ENCODE peak calls at places on chromosomes 12 and 14, in five cellular contexts. J is tibial artery, W is fibroblast of pulmonary artery, U is GM10248, H is SK-N-SH. E is an unnamed sample.

GRCh38 chr12:131101006-131101405 is 147.3 kb downstream of the ADGRD1 start:
- DNase-seq in W (no peak), H (no peak), U (no peak), J (peak), E (no peak)

GRCh38 chr12:6615802-6616201 is 8.6 kb upstream of the CHD4 start:
- DNase-seq in U (no peak), J (no peak), W (no peak), H (no peak), E (no peak)

GRCh38 chr14:27392153-27392552 is 794.3 kb upstream of the NOVA1 start:
- DNase-seq in U (no peak), H (no peak), J (no peak), W (peak), E (no peak)

GRCh38 chr12:47938093-47938492 is 25.3 kb upstream of the TMEM106C start:
- DNase-seq in J (no peak), H (no peak), U (no peak), W (no peak), E (no peak)

GRCh38 chr12:123453165-123453564 is 4.8 kb upstream of the SNRNP35 start:
- DNase-seq in U (no peak), J (no peak), H (no peak), W (no peak), E (peak)

GRCh38 chr12:18139989-18140596 is 50.1 kb upstream of the RERGL start:
- DNase-seq in H (no peak), J (no peak), U (no peak), W (peak), E (no peak)

GRCh38 chr12:48197549-48197966 is 5.5 kb downstream of the OR10AD1 start:
- DNase-seq in H (peak), U (peak), W (peak), J (no peak), E (peak)

GRCh38 chr14:32947792-32948191 is 9.1 kb downstream of the NPAS3 start:
- DNase-seq in U (no peak), W (no peak), H (no peak), J (no peak), E (no peak)

GRCh38 chr14:103084021-103084919 is at the start of gene LBHD2:
- DNase-seq in W (no peak), H (peak), J (no peak), U (no peak), E (no peak)

GRCh38 chr12:124321556-124322270 is 26.8 kb downstream of the RFLNA start:
- DNase-seq in H (no peak), W (no peak), J (no peak), U (no peak), E (no peak)

GRCh38 chr12:1829306-1829900 is 9.0 kb downstream of the LRTM2 start:
- DNase-seq in U (no peak), W (no peak), J (no peak), H (no peak), E (no peak)

GRCh38 chr12:87253157-87253556 is 776.0 kb downstream of the C12orf50 start:
- DNase-seq in W (no peak), U (no peak), J (no peak), H (no peak), E (no peak)

GRCh38 chr12:51028126-51028810 is 2.1 kb upstream of the SLC11A2 start:
- DNase-seq in H (no peak), W (peak), U (no peak), J (peak), E (peak)

GRCh38 chr12:109710747-109711595 is 2.7 kb upstream of the FAM222A start:
- DNase-seq in W (no peak), J (no peak), H (no peak), U (no peak), E (no peak)

GRCh38 chr12:78887008-78887407 is 22.4 kb downstream of the SYT1 start:
- DNase-seq in W (peak), U (no peak), H (no peak), J (no peak), E (no peak)

GRCh38 chr14:40494483-40494882 is 1062.2 kb upstream of the FBXO33 start:
- DNase-seq in U (no peak), J (no peak), H (no peak), W (no peak), E (no peak)

GRCh38 chr14:60965402-60965801 is 15.5 kb downstream of the TRMT5 start:
- DNase-seq in W (peak), J (no peak), H (no peak), U (no peak), E (no peak)

GRCh38 chr12:55715833-55716581 is at the start of gene BLOC1S1:
- DNase-seq in U (peak), W (peak), H (peak), J (peak), E (peak)

GRCh38 chr12:21819236-21819635 is 44.7 kb upstream of the KCNJ8 start:
- DNase-seq in U (no peak), J (no peak), H (no peak), W (peak), E (no peak)

GRCh38 chr14:56862843-56863242 is 52.6 kb upstream of the OTX2 start:
- DNase-seq in W (no peak), J (no peak), H (no peak), U (no peak), E (no peak)

GRCh38 chr12:59087077-59087673 is 166.9 kb upstream of the LRIG3 start:
- DNase-seq in W (peak), H (peak), J (no peak), U (no peak), E (no peak)

GRCh38 chr12:108609535-108610335 is 11.9 kb upstream of the TMEM119 start:
- DNase-seq in H (peak), U (no peak), W (peak), J (peak), E (no peak)

GRCh38 chr12:90250766-90251165 is 542.1 kb upstream of the ATP2B1 start:
- DNase-seq in J (peak), U (peak), H (no peak), W (peak), E (no peak)

GRCh38 chr12:46803517-46803916 is 22.3 kb downstream of the SLC38A4 start:
- DNase-seq in U (no peak), J (no peak), W (no peak), H (no peak), E (no peak)

GRCh38 chr14:33762462-33762861 is 188.4 kb downstream of the EGLN3 start:
- DNase-seq in H (no peak), W (peak), J (no peak), U (no peak), E (no peak)

GRCh38 chr12:121794532-121795028 is 1.1 kb upstream of the RHOF start:
- DNase-seq in U (no peak), W (no peak), H (peak), J (no peak), E (no peak)

GRCh38 chr12:48883305-48884171 is 17.9 kb upstream of the RND1 start:
- DNase-seq in J (no peak), H (peak), W (peak), U (no peak), E (no peak)

GRCh38 chr12:76878899-76879709 is at the start of gene CSRP2:
- DNase-seq in U (peak), H (peak), J (peak), W (peak), E (peak)
- TF ChIP-seq CTCF in U (no peak), H (peak), J (peak), W (peak), E (no peak)

DNA sequence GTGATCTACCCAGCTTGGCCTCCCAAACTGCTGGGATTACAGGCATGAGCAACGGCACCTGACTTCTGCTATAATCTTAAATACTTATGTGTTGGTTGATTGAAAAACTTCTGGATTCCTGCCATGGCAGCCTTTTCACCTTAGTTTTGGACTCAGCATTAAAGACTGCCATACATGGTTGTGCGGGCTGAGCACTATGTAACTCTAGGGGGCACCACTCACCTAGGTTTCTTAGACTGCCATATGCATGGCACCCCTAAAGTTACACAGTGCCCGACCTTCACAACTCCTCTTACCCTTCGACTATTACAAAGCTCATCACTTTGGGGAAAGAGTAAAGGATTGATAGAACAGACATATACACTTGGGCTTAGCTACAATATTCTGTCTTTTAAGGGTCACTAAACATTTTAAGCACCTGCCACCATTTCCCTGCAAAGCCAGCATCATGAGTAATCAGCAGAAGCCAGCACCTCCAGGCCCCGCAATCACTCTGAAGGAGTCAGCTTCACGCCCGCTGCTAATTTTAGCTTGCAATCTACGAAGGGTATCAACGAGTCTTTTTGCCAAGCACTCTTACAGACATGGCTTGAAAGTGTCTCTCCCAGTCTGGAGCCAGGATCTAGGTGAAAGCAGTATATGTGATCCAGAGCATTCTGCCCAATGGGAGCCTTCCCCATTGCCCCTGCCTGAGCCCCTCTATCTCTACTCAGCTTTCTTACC is 59.8 kb downstream of the SUDS3 start:
- DNase-seq in W (no peak), H (peak), U (no peak), J (no peak), E (peak)
- TF ChIP-seq CTCF in W (no peak), H (peak), U (no peak), J (no peak), E (no peak)

GRCh38 chr14:87082917-87083316 is 910.1 kb downstream of the GALC start:
- DNase-seq in J (no peak), W (no peak), H (no peak), U (no peak), E (no peak)

GRCh38 chr14:87076146-87076545 is 916.8 kb downstream of the GALC start:
- DNase-seq in J (no peak), W (no peak), U (no peak), H (no peak), E (no peak)

GRCh38 chr14:87084908-87085307 is 908.1 kb downstream of the GALC start:
- DNase-seq in U (no peak), H (no peak), W (no peak), J (no peak), E (no peak)

DNA sequence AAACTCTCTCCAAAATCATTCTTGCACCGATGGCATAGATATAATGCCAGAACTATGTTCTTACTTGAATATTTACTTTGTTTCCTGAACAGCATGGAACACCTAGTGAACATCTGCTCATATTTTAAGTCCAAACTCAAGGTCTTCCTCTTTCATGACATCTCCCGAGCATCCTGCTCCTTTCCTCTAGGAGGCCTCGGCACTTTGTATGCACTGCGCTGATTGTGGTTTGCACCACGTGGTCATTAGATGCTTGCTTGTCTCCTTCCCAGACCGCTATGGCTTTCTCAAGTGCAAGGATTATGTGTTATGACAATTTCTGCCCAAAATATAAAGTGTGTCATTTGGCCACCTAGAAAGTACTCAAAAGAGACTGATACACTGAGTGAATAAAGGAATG is 912.0 kb downstream of the GALC start:
- DNase-seq in J (no peak), W (no peak), U (no peak), H (no peak), E (no peak)
- TF ChIP-seq CTCF in J (no peak), W (no peak), U (no peak), H (no peak), E (no peak)

DNA sequence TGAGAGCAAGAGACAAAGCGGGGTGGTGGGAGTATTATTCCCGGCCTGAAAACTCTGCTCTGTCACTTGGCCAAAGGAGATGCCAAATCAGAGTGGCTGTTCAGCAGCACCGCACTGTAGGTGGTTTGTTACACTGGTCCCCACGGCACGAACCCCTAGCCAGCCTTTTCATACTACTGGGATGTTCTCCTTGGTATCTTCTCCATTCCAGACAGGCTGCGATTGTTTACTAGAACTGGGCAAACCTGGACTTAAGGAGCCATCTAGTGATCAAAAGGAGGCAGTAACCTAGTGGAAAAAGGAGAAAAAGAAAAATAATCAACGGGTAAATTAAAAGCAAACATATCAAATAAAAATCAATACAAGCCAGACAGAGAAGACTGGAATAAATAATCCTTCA is 58.9 kb upstream of the TMTC2 start:
- DNase-seq in J (no peak), W (peak), U (peak), H (peak), E (no peak)
- TF ChIP-seq CTCF in J (no peak), W (peak), U (peak), H (peak), E (no peak)

GRCh38 chr12:10910380-10910779 is 1.0 kb upstream of the TAS2R13 start:
- DNase-seq in U (no peak), H (no peak), W (no peak), J (no peak), E (no peak)
- TF ChIP-seq CTCF in U (no peak), H (no peak), W (no peak), J (no peak), E (no peak)

GRCh38 chr14:100146548-100147091 is 12.8 kb downstream of the DEGS2 start:
- DNase-seq in W (no peak), J (no peak), H (no peak), U (no peak), E (peak)
- TF ChIP-seq CTCF in W (no peak), J (no peak), H (no peak), U (peak), E (no peak)

GRCh38 chr12:53740130-53740491 is 11.7 kb downstream of the CISTR start:
- DNase-seq in H (no peak), J (no peak), W (no peak), U (no peak), E (no peak)

GRCh38 chr12:53737494-53737808 is 10.2 kb upstream of the CALCOCO1 start:
- DNase-seq in H (no peak), U (no peak), W (no peak), J (no peak), E (no peak)

GRCh38 chr12:53738834-53739284 is 11.6 kb upstream of the CALCOCO1 start:
- DNase-seq in H (peak), W (no peak), J (no peak), U (no peak), E (peak)

GRCh38 chr12:53737951-53738833 is 10.9 kb upstream of the CALCOCO1 start:
- DNase-seq in J (no peak), H (peak), U (no peak), W (no peak), E (peak)

DNA sequence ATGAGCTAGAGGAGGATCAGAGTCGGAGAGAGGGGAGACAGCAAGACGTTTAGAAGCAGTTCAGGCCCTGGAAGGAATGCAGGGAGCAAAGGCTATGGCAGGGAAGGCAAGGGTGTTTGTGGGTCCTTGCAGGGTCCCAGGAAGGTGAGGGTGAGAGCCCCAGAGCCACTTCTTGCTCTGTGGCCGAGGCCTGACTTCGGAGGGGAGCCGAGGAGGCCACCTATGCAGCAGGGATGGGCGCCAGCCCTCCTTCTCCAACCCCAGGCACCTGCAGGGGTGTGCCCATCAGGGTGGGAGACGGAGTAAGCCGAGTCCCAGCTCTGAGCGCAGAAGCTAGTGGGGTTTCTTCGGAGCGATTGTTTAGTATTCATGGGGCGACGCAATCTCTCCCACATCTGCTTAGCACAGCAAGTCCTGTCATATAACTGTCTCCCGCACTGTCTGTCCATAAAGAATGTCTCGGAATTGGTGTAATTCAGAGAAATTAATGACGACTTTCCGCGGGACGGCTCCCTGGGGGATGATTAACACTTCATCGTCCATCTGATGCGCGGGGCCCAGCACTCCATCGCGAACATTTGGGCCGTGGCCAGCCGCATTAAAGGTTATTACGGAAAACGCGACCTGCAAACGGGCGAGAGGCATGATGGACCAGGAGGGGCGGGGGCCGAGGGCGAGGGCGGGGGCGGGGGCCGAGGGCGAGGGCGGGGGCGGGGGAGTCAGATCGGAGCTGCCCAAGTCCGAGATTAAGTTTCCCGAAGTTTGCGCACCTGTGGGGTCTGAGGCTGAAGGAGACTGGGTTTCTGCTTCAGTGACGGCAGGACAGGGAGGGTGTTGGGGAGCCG is 12.3 kb upstream of the CALCOCO1 start:
- DNase-seq in H (peak), J (no peak), W (no peak), U (no peak), E (no peak)
- TF ChIP-seq CTCF in H (no peak), J (no peak), W (no peak), U (no peak), E (no peak)

GRCh38 chr14:70259420-70259819 is 70.7 kb upstream of the SLC8A3 start:
- DNase-seq in U (no peak), J (no peak), W (no peak), H (no peak), E (no peak)

GRCh38 chr14:70254476-70254961 is 65.8 kb upstream of the SLC8A3 start:
- DNase-seq in U (peak), W (peak), J (no peak), H (peak), E (peak)

DNA sequence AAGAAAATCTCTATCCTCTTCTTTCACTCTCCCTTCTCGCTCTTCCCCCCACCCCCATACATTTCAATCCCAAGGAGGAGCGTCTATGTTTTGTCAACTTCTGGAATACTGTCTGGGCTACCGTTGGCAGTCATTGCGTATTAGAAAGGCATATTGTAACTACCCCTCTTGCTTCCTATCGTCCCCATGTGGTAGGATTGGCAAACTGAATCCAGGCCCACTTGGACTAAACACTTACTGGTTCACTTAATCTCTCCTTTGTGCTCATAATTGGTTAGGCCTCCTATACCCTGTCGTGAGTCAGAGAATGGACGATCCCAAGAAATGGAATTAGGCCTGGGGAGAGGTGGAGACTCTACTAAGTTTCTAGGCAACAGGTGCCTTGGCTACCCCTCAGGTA is 68.8 kb upstream of the SLC8A3 start:
- DNase-seq in U (peak), W (no peak), H (no peak), J (no peak), E (peak)
- TF ChIP-seq CTCF in U (no peak), W (no peak), H (peak), J (no peak), E (peak)

DNA sequence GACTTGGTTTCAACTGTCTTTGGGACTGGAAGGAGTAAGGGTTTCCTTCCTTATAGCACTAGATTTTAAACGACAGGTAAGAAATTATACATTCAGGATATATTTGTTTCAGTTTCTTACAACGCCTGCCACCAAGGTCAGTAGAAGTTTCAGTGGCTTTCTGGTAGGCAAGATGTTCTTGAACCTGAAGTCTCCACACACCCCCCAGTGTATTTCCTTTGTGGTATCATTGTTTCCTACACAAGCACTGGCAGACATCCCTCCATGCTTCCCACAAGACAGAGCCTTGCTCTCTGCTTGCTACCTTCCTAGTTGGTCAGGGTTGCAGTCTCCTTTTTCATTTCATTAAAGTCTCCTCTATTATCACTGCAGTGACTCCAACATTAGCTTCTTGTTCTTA is 283.1 kb downstream of the FLRT2 start:
- DNase-seq in J (no peak), H (no peak), U (no peak), W (no peak), E (peak)
- TF ChIP-seq CTCF in J (no peak), H (no peak), U (no peak), W (no peak), E (no peak)